ENCODE peak calls at places on chromosome 16, in five cellular contexts. I is HL-60, W is fibroblast of villous mesenchyme, J is progenitor cell of endocrine pancreas, Z is left ventricle myocardium inferior. P is an unnamed sample.

GRCh38 chr16:4172070-4172469 is 55.8 kb upstream of the ADCY9 start:
- DNase-seq in I (no peak), J (no peak), W (peak; percentile 57), Z (no peak), P (no peak)

GRCh38 chr16:4855804-4856203 is 8.5 kb downstream of the UBN1 start:
- DNase-seq in Z (no peak), W (no peak), J (no peak), I (no peak), P (no peak)

GRCh38 chr16:81608515-81609209 is 164.1 kb downstream of the CMIP start:
- DNase-seq in I (peak; percentile 44), W (peak; percentile 55), Z (no peak), J (no peak), P (no peak)

GRCh38 chr16:81349608-81350305 is 35.0 kb downstream of the GAN start:
- DNase-seq in Z (no peak), W (no peak), I (no peak), J (no peak), P (no peak)

GRCh38 chr16:11405331-11406176 is 60.3 kb downstream of the RMI2 start:
- DNase-seq in W (peak; percentile 14), J (no peak), I (peak; percentile 41), Z (no peak), P (peak; percentile 66)

GRCh38 chr16:12141073-12141472 is 164.5 kb downstream of the SNX29 start:
- DNase-seq in Z (no peak), I (no peak), W (no peak), J (no peak), P (no peak)

GRCh38 chr16:81765111-81765919 is 13.8 kb upstream of the PLCG2 start:
- DNase-seq in Z (no peak), J (no peak), W (no peak), I (no peak), P (no peak)

GRCh38 chr16:8720080-8720966 is 45.9 kb downstream of the ABAT start:
- DNase-seq in J (peak; percentile 23), I (no peak), W (no peak), Z (no peak), P (peak; percentile 77)

GRCh38 chr16:56451753-56452689 is 667 bp downstream of the OGFOD1 start:
- DNase-seq in I (peak; percentile 31), W (peak; percentile 39), Z (no peak), J (no peak), P (peak; percentile 54)

GRCh38 chr16:4176794-4177438 is 60.7 kb upstream of the ADCY9 start:
- DNase-seq in W (peak; percentile 54), I (peak; percentile 61), J (no peak), Z (no peak), P (no peak)

GRCh38 chr16:6081320-6081976 is 983.9 kb upstream of the EEF2KMT start:
- DNase-seq in W (no peak), J (peak; percentile 53), Z (no peak), I (peak; percentile 48), P (peak; percentile 61)

GRCh38 chr16:77721752-77722314 is 481 bp upstream of the NUDT7 start:
- DNase-seq in Z (no peak), I (no peak), W (no peak), J (no peak), P (no peak)

GRCh38 chr16:71360378-71360777 is 1.9 kb downstream of the CALB2 start:
- DNase-seq in Z (no peak), W (peak; percentile 92), I (no peak), J (no peak), P (no peak)

GRCh38 chr16:58836427-58836826 is 102.3 kb upstream of the GOT2 start:
- DNase-seq in W (no peak), J (no peak), I (no peak), Z (no peak), P (no peak)

GRCh38 chr16:10579965-10580918 is at the start of gene EMP2:
- DNase-seq in I (no peak), W (peak; percentile 63), Z (peak; percentile 88), J (peak; percentile 55), P (peak; percentile 73)

GRCh38 chr16:56481468-56482112 is 30.2 kb downstream of the OGFOD1 start:
- DNase-seq in I (no peak), Z (no peak), W (peak; percentile 52), J (no peak), P (no peak)

GRCh38 chr16:78362736-78363135 is 263.3 kb downstream of the WWOX start:
- DNase-seq in I (no peak), Z (no peak), W (peak; percentile 51), J (no peak), P (no peak)

GRCh38 chr16:49833055-49833454 is 22.9 kb downstream of the ZNF423 start:
- DNase-seq in J (no peak), Z (peak; percentile 73), W (no peak), I (no peak), P (no peak)

GRCh38 chr16:23406546-23407240 is 46.3 kb downstream of the COG7 start:
- DNase-seq in J (no peak), Z (no peak), W (no peak), I (no peak), P (no peak)

GRCh38 chr16:4924593-4925378 is 12.2 kb downstream of the PPL start:
- DNase-seq in Z (no peak), I (no peak), W (no peak), J (no peak), P (no peak)

GRCh38 chr16:17278988-17279387 is 191.8 kb downstream of the XYLT1 start:
- DNase-seq in I (no peak), Z (no peak), W (no peak), J (no peak), P (no peak)

GRCh38 chr16:17377360-17378324 is 93.1 kb downstream of the XYLT1 start:
- DNase-seq in Z (no peak), J (no peak), W (no peak), I (peak; percentile 57), P (no peak)

GRCh38 chr16:65318138-65318537 is 196.3 kb upstream of the CDH11 start:
- DNase-seq in I (no peak), Z (no peak), W (no peak), J (no peak), P (peak; percentile 40)

GRCh38 chr16:82651921-82652601 is 25.3 kb downstream of the CDH13 start:
- DNase-seq in Z (no peak), I (no peak), J (no peak), W (peak; percentile 57), P (no peak)

GRCh38 chr16:12158428-12158827 is 181.9 kb downstream of the SNX29 start:
- DNase-seq in J (no peak), I (no peak), Z (no peak), W (peak; percentile 51), P (no peak)

GRCh38 chr16:74999683-75000480 is 1.1 kb downstream of the ZNRF1 start:
- DNase-seq in J (peak; percentile 28), I (peak; percentile 27), W (no peak), Z (peak; percentile 28), P (peak; percentile 62)

GRCh38 chr16:23795369-23795768 is 40.4 kb upstream of the PRKCB start:
- DNase-seq in Z (no peak), W (no peak), I (no peak), J (no peak), P (no peak)

GRCh38 chr16:74611721-74612120 is 4.8 kb upstream of the GLG1 start:
- DNase-seq in J (no peak), Z (no peak), W (peak; percentile 39), I (no peak), P (no peak)

GRCh38 chr16:47538472-47538871 is 77.3 kb downstream of the PHKB start:
- DNase-seq in Z (no peak), J (no peak), I (no peak), W (no peak), P (no peak)

GRCh38 chr16:79297805-79298204 is 302.7 kb downstream of the MAF start:
- DNase-seq in J (no peak), Z (no peak), W (no peak), I (no peak), P (no peak)

GRCh38 chr16:81641403-81642106 is 137.5 kb upstream of the PLCG2 start:
- DNase-seq in J (no peak), Z (no peak), W (no peak), I (no peak), P (no peak)

GRCh38 chr16:10266809-10267208 is 84.6 kb upstream of the GRIN2A start:
- DNase-seq in W (no peak), I (no peak), Z (no peak), J (no peak), P (no peak)

GRCh38 chr16:813916-814412 is 13.4 kb upstream of the GNG13 start:
- DNase-seq in Z (no peak), I (no peak), W (no peak), J (no peak), P (no peak)
- TF ChIP-seq CTCF in Z (no peak), I (no peak), W (no peak), J (no peak), P (no peak)

GRCh38 chr16:30369938-30370443 is 303 bp downstream of the TBC1D10B start:
- DNase-seq in J (no peak), W (no peak), Z (no peak), I (no peak), P (no peak)
- TF ChIP-seq CTCF in J (peak; percentile 41), W (no peak), Z (no peak), I (no peak), P (peak; percentile 29)

GRCh38 chr16:16145286-16145685 is 78.0 kb downstream of the ABCC6 start:
- DNase-seq in I (no peak), J (no peak), W (no peak), Z (no peak), P (no peak)
- TF ChIP-seq CTCF in I (no peak), J (no peak), W (no peak), Z (no peak), P (no peak)

GRCh38 chr16:22220714-22221113 is 14.6 kb downstream of the EEF2K start:
- DNase-seq in Z (peak; percentile 47), W (no peak), I (no peak), J (no peak), P (no peak)
- TF ChIP-seq CTCF in Z (no peak), W (no peak), I (no peak), J (no peak), P (no peak)

GRCh38 chr16:68235882-68236803 is at the start of gene ESRP2:
- DNase-seq in Z (no peak), J (peak; percentile 67), W (no peak), I (no peak), P (peak; percentile 21)
- TF ChIP-seq CTCF in Z (no peak), J (no peak), W (no peak), I (no peak), P (no peak)

DNA sequence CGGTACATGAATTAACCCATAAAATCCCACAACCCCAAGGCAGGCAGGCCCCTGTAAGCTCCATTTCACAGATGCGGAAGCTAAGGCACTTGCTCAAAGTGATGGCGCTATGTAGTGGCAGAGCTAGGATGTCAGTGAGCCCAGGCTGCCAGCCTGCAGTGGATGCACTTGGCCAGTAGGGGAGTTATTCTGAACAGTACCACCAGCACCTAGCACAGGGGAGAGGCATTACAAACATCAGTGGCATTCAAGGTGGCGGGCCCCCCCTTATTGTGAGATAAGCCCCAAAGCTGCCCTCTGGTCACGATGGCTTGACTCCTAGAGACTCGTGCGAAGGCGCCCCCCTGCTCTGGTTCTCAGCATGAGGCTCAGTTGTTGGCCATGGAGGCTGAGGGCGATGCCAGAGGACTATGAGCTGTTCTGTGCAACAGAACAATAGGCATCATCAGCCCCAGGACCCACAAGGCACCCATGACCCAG is 33.8 kb downstream of the GTF3C1 start:
- DNase-seq in Z (no peak), I (peak; percentile 15), J (no peak), W (no peak), P (peak; percentile 65)
- TF ChIP-seq CTCF in Z (peak; percentile 67), I (peak; percentile 80), J (peak; percentile 61), W (peak; percentile 69), P (peak; percentile 87)

GRCh38 chr16:86528061-86528929 is 18.0 kb downstream of the FOXF1 start:
- DNase-seq in W (no peak), Z (peak; percentile 11), J (no peak), I (no peak), P (no peak)
- TF ChIP-seq CTCF in W (no peak), Z (no peak), J (no peak), I (no peak), P (no peak)

P was measured in glutamatergic neuron.